ENCODE peak calls at places on chromosomes 11 and 22, in seven cellular contexts. P, D, V, Y, Q, I and C are unnamed samples. For H3K36me3, the result is how much of the 10 kb centered on the place peaks cover.

GRCh38 chr11:27873664-27874063 is 173.4 kb upstream of the BDNF start:
- DNase-seq in Y (no peak), D (no peak), V (no peak), P (no peak), Q (no peak), I (no peak), C (no peak)

GRCh38 chr11:113934797-113935196 is 30.2 kb downstream of the HTR3B start:
- DNase-seq in Y (no peak), D (no peak), V (no peak), I (no peak), Q (no peak), P (no peak), C (no peak)

GRCh38 chr11:47010192-47010591 is 73.6 kb downstream of the CSTPP1 start:
- DNase-seq in P (no peak), I (no peak), Y (no peak), V (peak), Q (no peak), D (no peak), C (no peak)

GRCh38 chr22:43152355-43153071 is 1.2 kb downstream of the TSPO start:
- DNase-seq in V (peak), Y (peak), P (peak), Q (peak), I (peak), D (peak), C (peak)

GRCh38 chr11:121801796-121802195 is 314.2 kb downstream of the BLID start:
- DNase-seq in Y (no peak), V (no peak), P (no peak), Q (no peak), I (no peak), D (no peak), C (peak)

GRCh38 chr22:40995821-40996220 is 44.6 kb downstream of the RBX1 start:
- DNase-seq in I (no peak), D (no peak), Y (no peak), V (no peak), Q (no peak), P (no peak), C (no peak)

GRCh38 chr11:69105431-69106123 is 50.2 kb upstream of the SMIM38 start:
- DNase-seq in I (no peak), D (no peak), Q (no peak), Y (no peak), V (no peak), P (no peak), C (no peak)

GRCh38 chr11:35484435-35484834 is 41.0 kb downstream of the PAMR1 start:
- DNase-seq in D (no peak), I (no peak), Y (no peak), P (no peak), V (no peak), Q (no peak), C (no peak)

GRCh38 chr22:41380993-41381328 is 781 bp upstream of the TEF start:
- DNase-seq in D (peak), V (peak), P (peak), I (no peak), Q (peak), Y (peak), C (no peak)

GRCh38 chr11:125086633-125087296 is 23.7 kb downstream of the SLC37A2 start:
- DNase-seq in I (no peak), P (no peak), Y (no peak), Q (no peak), D (peak), V (no peak), C (peak)

GRCh38 chr22:22882033-22882717 is 5.4 kb upstream of the IGLL5 start:
- DNase-seq in I (no peak), D (peak), V (no peak), Y (no peak), P (no peak), Q (no peak), C (peak)

GRCh38 chr11:116426761-116427160 is 346.0 kb downstream of the BUD13 start:
- DNase-seq in D (no peak), I (no peak), P (no peak), Q (no peak), Y (no peak), V (no peak), C (no peak)

GRCh38 chr11:43212279-43212678 is 99.5 kb upstream of the API5 start:
- DNase-seq in I (no peak), Q (no peak), V (no peak), Y (no peak), P (no peak), D (no peak), C (peak)

GRCh38 chr11:68038718-68039525 is at the start of gene TCIRG1:
- DNase-seq in Y (peak), I (peak), P (peak), V (peak), Q (peak), D (peak), C (peak)

GRCh38 chr22:46073683-46074504 is 76.4 kb upstream of the PPARA start:
- DNase-seq in I (peak), D (no peak), V (peak), P (peak), Q (peak), Y (peak), C (no peak)

GRCh38 chr11:72702842-72703241 is 28.6 kb upstream of the PDE2A start:
- DNase-seq in D (no peak), I (no peak), Q (no peak), P (no peak), Y (no peak), V (no peak), C (no peak)

GRCh38 chr11:46352063-46352841 is 5.0 kb downstream of the DGKZ start:
- DNase-seq in Y (peak), V (peak), Q (peak), P (no peak), I (peak), D (no peak), C (peak)

GRCh38 chr22:49566693-49567092 is 261.0 kb downstream of the BRD1 start:
- DNase-seq in Q (no peak), Y (peak), V (no peak), P (peak), D (no peak), I (no peak), C (peak)

GRCh38 chr22:43390166-43390565 is 21.6 kb upstream of the MPPED1 start:
- DNase-seq in Y (no peak), D (no peak), V (no peak), P (no peak), I (no peak), Q (no peak), C (no peak)

GRCh38 chr11:130606781-130607511 is 158.5 kb downstream of the ADAMTS15 start:
- DNase-seq in P (peak), I (peak), D (peak), Q (no peak), Y (peak), V (no peak), C (no peak)
- H3K4me3 ChIP-seq in P (no peak), I (no peak), D (no peak), Q (no peak), Y (no peak), V (no peak), C (no peak)

GRCh38 chr22:36472689-36473088 is 8.8 kb downstream of the TXN2 start:
- DNase-seq in Y (no peak), Q (no peak), P (no peak), V (no peak), I (no peak), D (no peak), C (no peak)
- H3K27ac ChIP-seq in Y (peak), Q (no peak), P (peak), V (peak), I (no peak), D (peak), C (no peak)

GRCh38 chr11:2738551-2739431 is 39.0 kb upstream of the KCNQ1OT1 start:
- DNase-seq in I (no peak), Q (peak), Y (no peak), P (no peak), V (no peak), D (no peak), C (no peak)

GRCh38 chr11:2737876-2738275 is 38.1 kb upstream of the KCNQ1OT1 start:
- DNase-seq in Q (no peak), Y (no peak), V (no peak), D (no peak), P (no peak), I (no peak), C (no peak)

GRCh38 chr11:2736577-2737225 is 36.9 kb upstream of the KCNQ1OT1 start:
- DNase-seq in P (no peak), I (no peak), D (no peak), V (no peak), Y (no peak), Q (no peak), C (no peak)

GRCh38 chr11:2735053-2735589 is 35.3 kb upstream of the KCNQ1OT1 start:
- DNase-seq in P (no peak), Q (peak), D (no peak), V (no peak), I (no peak), Y (no peak), C (no peak)

DNA sequence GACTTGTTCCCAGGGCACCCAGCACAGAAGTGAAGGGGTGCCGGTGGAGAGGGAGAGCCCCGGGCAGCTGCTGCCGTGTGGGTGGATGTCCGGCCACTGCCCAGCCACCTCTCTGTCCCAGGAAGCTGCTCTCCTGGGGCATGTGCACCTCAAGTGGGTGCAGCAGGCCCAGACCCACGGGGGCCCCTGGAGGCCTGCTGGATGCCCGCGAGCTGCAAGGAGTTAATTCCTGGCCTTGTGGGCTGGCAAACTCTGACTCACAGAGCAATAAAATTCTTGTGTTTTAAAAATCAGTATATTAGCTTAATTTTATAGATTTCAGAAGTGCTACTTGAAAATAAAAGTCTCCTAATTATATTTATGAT is 37.4 kb upstream of the KCNQ1OT1 start:
- DNase-seq in Q (no peak), Y (no peak), P (no peak), I (no peak), D (no peak), V (no peak), C (no peak)
- H3K36me3 ChIP-seq in Q (under half), Y (under half), P (under half), I (under half), D (under half), V (under half), C (under half)

DNA sequence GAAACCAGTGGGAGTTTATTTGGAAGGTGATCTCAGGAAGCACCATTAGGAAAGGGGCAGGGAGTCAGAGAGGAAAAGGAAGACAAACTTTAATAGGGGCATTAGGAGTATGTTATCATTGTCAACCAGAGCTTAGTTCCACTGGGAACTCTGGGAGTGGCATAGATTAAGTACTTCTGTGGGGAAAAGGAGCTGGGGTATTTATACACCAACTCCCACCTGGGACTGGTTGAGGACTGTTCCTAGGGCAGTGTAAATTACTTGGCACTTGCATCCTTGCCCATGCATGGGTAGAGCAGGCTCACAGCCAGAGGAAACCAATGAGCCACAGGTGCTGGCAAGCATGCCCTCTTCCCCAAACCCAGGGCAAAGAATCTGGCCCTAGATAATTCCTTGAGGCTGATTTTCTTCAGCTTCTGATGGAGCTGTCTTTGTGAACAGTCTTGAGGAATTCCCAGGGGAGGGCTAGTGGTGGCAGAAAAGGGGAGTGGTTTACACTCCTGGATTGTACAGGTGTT is 541.2 kb downstream of the MIAT start:
- DNase-seq in Y (no peak), D (no peak), P (no peak), I (no peak), V (no peak), Q (no peak), C (no peak)
- H3K4me3 ChIP-seq in Y (no peak), D (no peak), P (no peak), I (no peak), V (no peak), Q (no peak), C (no peak)

GRCh38 chr11:8787372-8787771 is 104.8 kb downstream of the RPL27A start:
- DNase-seq in D (no peak), P (no peak), I (no peak), V (peak), Y (no peak), Q (no peak), C (peak)
- H3K27ac ChIP-seq in D (peak), P (peak), I (no peak), V (no peak), Y (peak), Q (no peak), C (no peak)

GRCh38 chr11:44911031-44911814 is 39.5 kb downstream of the TP53I11 start:
- DNase-seq in I (peak), P (peak), Q (peak), Y (peak), V (peak), D (peak), C (peak)

GRCh38 chr11:44912270-44912987 is 38.3 kb downstream of the TP53I11 start:
- DNase-seq in P (no peak), D (no peak), V (no peak), Y (no peak), I (no peak), Q (peak), C (peak)

GRCh38 chr11:44914105-44914504 is 36.6 kb downstream of the TP53I11 start:
- DNase-seq in Y (no peak), I (no peak), Q (no peak), V (no peak), P (no peak), D (no peak), C (no peak)

GRCh38 chr11:44915621-44916020 is 35.1 kb downstream of the TP53I11 start:
- DNase-seq in V (no peak), Q (no peak), D (no peak), P (no peak), I (no peak), Y (no peak), C (no peak)

DNA sequence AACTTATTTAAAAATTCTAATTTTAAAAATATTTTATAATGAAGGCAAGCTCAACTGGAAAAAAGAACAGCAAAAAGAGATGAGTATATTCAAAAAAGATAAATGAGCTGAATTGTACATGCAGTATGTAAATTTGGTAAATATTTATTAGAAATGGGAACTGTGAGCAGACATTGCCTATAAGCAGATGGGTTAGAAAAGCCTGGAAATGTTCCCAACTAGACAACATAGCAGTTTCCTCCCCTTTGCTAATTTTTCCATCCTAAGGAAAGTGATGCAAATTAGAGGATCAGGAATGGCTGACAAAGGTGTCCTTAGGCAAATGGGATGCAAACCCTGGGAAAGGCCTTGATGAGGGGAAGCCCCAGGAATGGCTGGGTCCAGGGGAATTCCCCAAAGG is 37.2 kb downstream of the TP53I11 start:
- DNase-seq in P (no peak), D (no peak), V (no peak), Y (no peak), Q (no peak), I (no peak), C (no peak)
- H3K36me3 ChIP-seq in P (under half), D (under half), V (under half), Y (under half), Q (under half), I (under half), C (under half)

GRCh38 chr11:133747409-133747808 is 97.9 kb downstream of the SPATA19 start:
- DNase-seq in Y (no peak), P (no peak), I (no peak), V (no peak), Q (no peak), D (no peak), C (no peak)
- H3K4me3 ChIP-seq in Y (no peak), P (no peak), I (no peak), V (no peak), Q (no peak), D (no peak), C (no peak)

GRCh38 chr11:94768602-94769511 is 701 bp downstream of the AMOTL1 start:
- DNase-seq in P (peak), D (no peak), V (peak), Q (peak), Y (peak), I (peak), C (peak)

GRCh38 chr11:94769897-94770296 is 1.7 kb downstream of the AMOTL1 start:
- DNase-seq in V (no peak), Q (no peak), Y (peak), P (no peak), I (no peak), D (no peak), C (no peak)

GRCh38 chr11:94766656-94767291 is 1.4 kb upstream of the AMOTL1 start:
- DNase-seq in V (peak), P (no peak), D (no peak), Q (no peak), Y (no peak), I (no peak), C (peak)

GRCh38 chr11:94767292-94767690 is 865 bp upstream of the AMOTL1 start:
- DNase-seq in Q (no peak), I (no peak), D (no peak), P (no peak), V (no peak), Y (no peak), C (peak)

GRCh38 chr11:94767701-94768601 is at the start of gene AMOTL1:
- DNase-seq in Q (peak), D (peak), P (peak), I (peak), Y (peak), V (peak), C (peak)
- H3K27ac ChIP-seq in Q (peak), D (peak), P (peak), I (peak), Y (peak), V (peak), C (peak)

DNA sequence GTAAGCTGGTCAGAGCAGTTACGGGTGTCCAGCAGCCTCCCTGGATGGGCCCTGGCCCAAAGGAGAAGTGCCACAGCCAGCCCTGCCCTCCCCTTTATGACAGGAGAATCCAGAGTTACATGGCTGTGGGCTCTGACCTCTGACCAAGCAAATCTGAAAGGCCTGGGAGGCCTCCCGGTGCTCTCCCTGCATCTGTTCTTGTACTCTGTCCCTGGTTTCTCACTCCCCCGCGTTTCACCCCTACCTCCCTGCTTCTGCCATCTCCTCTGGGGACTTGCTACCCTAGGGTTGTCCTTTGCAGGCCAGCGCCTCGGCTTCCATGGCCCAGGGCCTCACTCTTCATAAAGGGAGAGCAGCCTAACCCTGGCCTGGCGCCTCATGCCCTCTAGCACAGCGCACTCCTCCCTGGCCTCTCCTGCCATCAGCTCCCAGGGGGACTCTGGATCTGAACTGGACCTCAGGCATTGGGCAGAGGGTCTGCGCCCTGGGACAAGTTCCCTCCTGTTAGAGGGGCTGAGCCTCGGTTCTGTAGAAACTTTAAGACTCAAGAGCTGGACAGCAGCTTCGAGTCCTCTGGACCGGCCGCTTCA is 10.7 kb downstream of the PICK1 start:
- DNase-seq in P (no peak), V (no peak), Q (no peak), D (no peak), I (no peak), Y (peak), C (peak)
- H3K36me3 ChIP-seq in P (under half), V (half or more), Q (half or more), D (under half), I (under half), Y (under half), C (under half)

GRCh38 chr22:31122196-31122531 is 602 bp upstream of the INPP5J start:
- DNase-seq in Q (no peak), V (no peak), Y (no peak), P (no peak), D (no peak), I (no peak), C (no peak)
- H3K4me3 ChIP-seq in Q (no peak), V (no peak), Y (peak), P (no peak), D (peak), I (no peak), C (no peak)